ENCODE peak calls at places on chromosome 14, in seven cellular contexts. One of them, this sample, is unnamed.

GRCh38 chr14:21264025-21264801 is 5.0 kb downstream of the HNRNPC start:
- DNase-seq in BE2C: no peak
- DNase-seq in stimulated activated CD4-positive, alpha-beta T cell treated with anti-CD3 and anti-CD28 coated beads, Interleukin-1b, Interleukin-23, amount 100 ng/mL, for 1 hour: no peak
- DNase-seq in activated CD8-positive, alpha-beta memory T cell treated with anti-CD3 and anti-CD28 coated beads, Interleukin-2, amount 50 U/mL, for 4 hours: no peak
- DNase-seq in NCI-H748 treated with DMSO at 0.1 percent for 48 hours: no peak
- DNase-seq in GM04504: no peak
- DNase-seq in uterus: no peak
- DNase-seq in this sample: peak; percentile 80

GRCh38 chr14:70754989-70755388 is 54.3 kb downstream of the MAP3K9 start:
- DNase-seq in stimulated activated CD4-positive, alpha-beta T cell treated with anti-CD3 and anti-CD28 coated beads, Interleukin-1b, Interleukin-23, amount 100 ng/mL, for 1 hour: no peak
- DNase-seq in activated CD8-positive, alpha-beta memory T cell treated with anti-CD3 and anti-CD28 coated beads, Interleukin-2, amount 50 U/mL, for 4 hours: no peak
- DNase-seq in BE2C: no peak
- DNase-seq in NCI-H748 treated with DMSO at 0.1 percent for 48 hours: no peak
- DNase-seq in GM04504: no peak
- DNase-seq in uterus: no peak
- DNase-seq in this sample: peak; percentile 10

GRCh38 chr14:59788176-59788575 is 82.4 kb downstream of the RTN1 start:
- DNase-seq in NCI-H748 treated with DMSO at 0.1 percent for 48 hours: no peak
- DNase-seq in GM04504: no peak
- DNase-seq in activated CD8-positive, alpha-beta memory T cell treated with anti-CD3 and anti-CD28 coated beads, Interleukin-2, amount 50 U/mL, for 4 hours: no peak
- DNase-seq in stimulated activated CD4-positive, alpha-beta T cell treated with anti-CD3 and anti-CD28 coated beads, Interleukin-1b, Interleukin-23, amount 100 ng/mL, for 1 hour: no peak
- DNase-seq in BE2C: no peak
- DNase-seq in uterus: no peak
- DNase-seq in this sample: no peak

GRCh38 chr14:55889124-55889523 is 229.1 kb upstream of the PELI2 start:
- DNase-seq in stimulated activated CD4-positive, alpha-beta T cell treated with anti-CD3 and anti-CD28 coated beads, Interleukin-1b, Interleukin-23, amount 100 ng/mL, for 1 hour: no peak
- DNase-seq in BE2C: no peak
- DNase-seq in NCI-H748 treated with DMSO at 0.1 percent for 48 hours: no peak
- DNase-seq in GM04504: no peak
- DNase-seq in uterus: no peak
- DNase-seq in activated CD8-positive, alpha-beta memory T cell treated with anti-CD3 and anti-CD28 coated beads, Interleukin-2, amount 50 U/mL, for 4 hours: no peak
- DNase-seq in this sample: no peak

GRCh38 chr14:100654814-100655795 is 67.9 kb upstream of the BEGAIN start:
- DNase-seq in stimulated activated CD4-positive, alpha-beta T cell treated with anti-CD3 and anti-CD28 coated beads, Interleukin-1b, Interleukin-23, amount 100 ng/mL, for 1 hour: no peak
- DNase-seq in GM04504: no peak
- DNase-seq in BE2C: peak; percentile 56
- DNase-seq in activated CD8-positive, alpha-beta memory T cell treated with anti-CD3 and anti-CD28 coated beads, Interleukin-2, amount 50 U/mL, for 4 hours: peak; percentile 47
- DNase-seq in NCI-H748 treated with DMSO at 0.1 percent for 48 hours: no peak
- DNase-seq in uterus: no peak
- DNase-seq in this sample: no peak

GRCh38 chr14:75011356-75012097 is 8.8 kb downstream of the EIF2B2 start:
- DNase-seq in uterus: no peak
- DNase-seq in NCI-H748 treated with DMSO at 0.1 percent for 48 hours: no peak
- DNase-seq in GM04504: peak; percentile 24
- DNase-seq in activated CD8-positive, alpha-beta memory T cell treated with anti-CD3 and anti-CD28 coated beads, Interleukin-2, amount 50 U/mL, for 4 hours: no peak
- DNase-seq in BE2C: no peak
- DNase-seq in stimulated activated CD4-positive, alpha-beta T cell treated with anti-CD3 and anti-CD28 coated beads, Interleukin-1b, Interleukin-23, amount 100 ng/mL, for 1 hour: no peak
- DNase-seq in this sample: peak; percentile 72

GRCh38 chr14:101458536-101459391 is 102.5 kb upstream of the DIO3 start:
- DNase-seq in BE2C: no peak
- DNase-seq in uterus: no peak
- DNase-seq in stimulated activated CD4-positive, alpha-beta T cell treated with anti-CD3 and anti-CD28 coated beads, Interleukin-1b, Interleukin-23, amount 100 ng/mL, for 1 hour: no peak
- DNase-seq in GM04504: no peak
- DNase-seq in NCI-H748 treated with DMSO at 0.1 percent for 48 hours: no peak
- DNase-seq in activated CD8-positive, alpha-beta memory T cell treated with anti-CD3 and anti-CD28 coated beads, Interleukin-2, amount 50 U/mL, for 4 hours: no peak
- DNase-seq in this sample: no peak

GRCh38 chr14:96082420-96083300 is 43.5 kb downstream of the C14orf132 start:
- DNase-seq in NCI-H748 treated with DMSO at 0.1 percent for 48 hours: no peak
- DNase-seq in BE2C: no peak
- DNase-seq in uterus: no peak
- DNase-seq in activated CD8-positive, alpha-beta memory T cell treated with anti-CD3 and anti-CD28 coated beads, Interleukin-2, amount 50 U/mL, for 4 hours: no peak
- DNase-seq in stimulated activated CD4-positive, alpha-beta T cell treated with anti-CD3 and anti-CD28 coated beads, Interleukin-1b, Interleukin-23, amount 100 ng/mL, for 1 hour: no peak
- DNase-seq in GM04504: no peak
- DNase-seq in this sample: no peak

GRCh38 chr14:84929834-84930233 is 600.1 kb upstream of the FLRT2 start:
- DNase-seq in uterus: no peak
- DNase-seq in NCI-H748 treated with DMSO at 0.1 percent for 48 hours: no peak
- DNase-seq in stimulated activated CD4-positive, alpha-beta T cell treated with anti-CD3 and anti-CD28 coated beads, Interleukin-1b, Interleukin-23, amount 100 ng/mL, for 1 hour: no peak
- DNase-seq in activated CD8-positive, alpha-beta memory T cell treated with anti-CD3 and anti-CD28 coated beads, Interleukin-2, amount 50 U/mL, for 4 hours: no peak
- DNase-seq in BE2C: no peak
- DNase-seq in GM04504: no peak
- DNase-seq in this sample: no peak

GRCh38 chr14:50083467-50084337 is 32.7 kb downstream of the VCPKMT start:
- DNase-seq in uterus: no peak
- DNase-seq in stimulated activated CD4-positive, alpha-beta T cell treated with anti-CD3 and anti-CD28 coated beads, Interleukin-1b, Interleukin-23, amount 100 ng/mL, for 1 hour: no peak
- DNase-seq in GM04504: no peak
- DNase-seq in activated CD8-positive, alpha-beta memory T cell treated with anti-CD3 and anti-CD28 coated beads, Interleukin-2, amount 50 U/mL, for 4 hours: peak; percentile 51
- DNase-seq in NCI-H748 treated with DMSO at 0.1 percent for 48 hours: no peak
- DNase-seq in BE2C: no peak
- DNase-seq in this sample: no peak

GRCh38 chr14:71799831-71800230 is 132.4 kb upstream of the RGS6 start:
- DNase-seq in stimulated activated CD4-positive, alpha-beta T cell treated with anti-CD3 and anti-CD28 coated beads, Interleukin-1b, Interleukin-23, amount 100 ng/mL, for 1 hour: no peak
- DNase-seq in NCI-H748 treated with DMSO at 0.1 percent for 48 hours: no peak
- DNase-seq in uterus: no peak
- DNase-seq in GM04504: no peak
- DNase-seq in BE2C: no peak
- DNase-seq in activated CD8-positive, alpha-beta memory T cell treated with anti-CD3 and anti-CD28 coated beads, Interleukin-2, amount 50 U/mL, for 4 hours: no peak
- DNase-seq in this sample: peak; percentile 5

GRCh38 chr14:62455446-62455845 is 589.8 kb downstream of the KCNH5 start:
- DNase-seq in NCI-H748 treated with DMSO at 0.1 percent for 48 hours: no peak
- DNase-seq in activated CD8-positive, alpha-beta memory T cell treated with anti-CD3 and anti-CD28 coated beads, Interleukin-2, amount 50 U/mL, for 4 hours: no peak
- DNase-seq in BE2C: no peak
- DNase-seq in uterus: no peak
- DNase-seq in GM04504: no peak
- DNase-seq in stimulated activated CD4-positive, alpha-beta T cell treated with anti-CD3 and anti-CD28 coated beads, Interleukin-1b, Interleukin-23, amount 100 ng/mL, for 1 hour: no peak
- DNase-seq in this sample: no peak

This sample was measured in fibroblast of the aortic adventitia.